ENCODE peak calls at places on chromosome 1, in ten cellular contexts. One of them, this sample, is unnamed.

GRCh38 chr1:99608058-99608457 is 37.9 kb upstream of the PALMD start:
- DNase-seq in OCI-LY7: no peak
- DNase-seq in cardiac muscle cell: no peak
- DNase-seq in astrocyte: no peak
- DNase-seq in heart right ventricle: no peak
- DNase-seq in left ventricle myocardium inferior: no peak
- DNase-seq in CD4-positive, CD25-positive, alpha-beta regulatory T cell: no peak
- DNase-seq in ovary: no peak
- DNase-seq in tibial artery: no peak
- DNase-seq in breast epithelium: no peak
- DNase-seq in this sample: no peak

GRCh38 chr1:15526021-15526489 is 593 bp upstream of the DNAJC16 start:
- DNase-seq in cardiac muscle cell: no peak
- DNase-seq in tibial artery: peak; percentile 33
- DNase-seq in CD4-positive, CD25-positive, alpha-beta regulatory T cell: no peak
- DNase-seq in ovary: peak; percentile 61
- DNase-seq in heart right ventricle: no peak
- DNase-seq in astrocyte: no peak
- DNase-seq in OCI-LY7: peak; percentile 15
- DNase-seq in left ventricle myocardium inferior: no peak
- DNase-seq in breast epithelium: no peak
- DNase-seq in this sample: no peak

GRCh38 chr1:180270767-180271639 is 40.9 kb downstream of the LHX4 start:
- DNase-seq in cardiac muscle cell: peak; percentile 89
- DNase-seq in breast epithelium: no peak
- DNase-seq in heart right ventricle: no peak
- DNase-seq in CD4-positive, CD25-positive, alpha-beta regulatory T cell: no peak
- DNase-seq in tibial artery: no peak
- DNase-seq in OCI-LY7: no peak
- DNase-seq in astrocyte: peak; percentile 81
- DNase-seq in left ventricle myocardium inferior: no peak
- DNase-seq in ovary: no peak
- DNase-seq in this sample: peak; percentile 88

GRCh38 chr1:35319988-35320713 is 51.6 kb downstream of the ZMYM4 start:
- DNase-seq in cardiac muscle cell: peak; percentile 76
- DNase-seq in heart right ventricle: no peak
- DNase-seq in breast epithelium: no peak
- DNase-seq in tibial artery: no peak
- DNase-seq in OCI-LY7: no peak
- DNase-seq in ovary: no peak
- DNase-seq in astrocyte: peak; percentile 74
- DNase-seq in CD4-positive, CD25-positive, alpha-beta regulatory T cell: no peak
- DNase-seq in left ventricle myocardium inferior: peak; percentile 51
- DNase-seq in this sample: no peak

GRCh38 chr1:117857434-117857833 is 72.0 kb downstream of the GDAP2 start:
- DNase-seq in heart right ventricle: no peak
- DNase-seq in left ventricle myocardium inferior: no peak
- DNase-seq in cardiac muscle cell: peak; percentile 6
- DNase-seq in astrocyte: no peak
- DNase-seq in OCI-LY7: no peak
- DNase-seq in breast epithelium: no peak
- DNase-seq in tibial artery: no peak
- DNase-seq in ovary: no peak
- DNase-seq in CD4-positive, CD25-positive, alpha-beta regulatory T cell: no peak
- DNase-seq in this sample: peak; percentile 37

GRCh38 chr1:228358764-228359612 is 47.6 kb downstream of the TRIM11 start:
- DNase-seq in tibial artery: no peak
- DNase-seq in cardiac muscle cell: no peak
- DNase-seq in left ventricle myocardium inferior: no peak
- DNase-seq in CD4-positive, CD25-positive, alpha-beta regulatory T cell: no peak
- DNase-seq in breast epithelium: no peak
- DNase-seq in ovary: no peak
- DNase-seq in astrocyte: no peak
- DNase-seq in OCI-LY7: no peak
- DNase-seq in heart right ventricle: peak; percentile 30
- DNase-seq in this sample: no peak

GRCh38 chr1:2624735-2625300 is 8.0 kb downstream of the MMEL1 start:
- DNase-seq in left ventricle myocardium inferior: no peak
- DNase-seq in OCI-LY7: no peak
- DNase-seq in CD4-positive, CD25-positive, alpha-beta regulatory T cell: no peak
- DNase-seq in ovary: no peak
- DNase-seq in tibial artery: no peak
- DNase-seq in breast epithelium: peak; percentile 34
- DNase-seq in heart right ventricle: no peak
- DNase-seq in cardiac muscle cell: no peak
- DNase-seq in astrocyte: no peak
- DNase-seq in this sample: no peak

GRCh38 chr1:87224209-87224608 is 104.5 kb upstream of the LMO4 start:
- DNase-seq in ovary: no peak
- DNase-seq in CD4-positive, CD25-positive, alpha-beta regulatory T cell: no peak
- DNase-seq in heart right ventricle: no peak
- DNase-seq in breast epithelium: no peak
- DNase-seq in left ventricle myocardium inferior: no peak
- DNase-seq in OCI-LY7: no peak
- DNase-seq in astrocyte: peak; percentile 100
- DNase-seq in tibial artery: no peak
- DNase-seq in cardiac muscle cell: peak; percentile 89
- DNase-seq in this sample: no peak

GRCh38 chr1:233254039-233254362 is 41.5 kb downstream of the PCNX2 start:
- DNase-seq in tibial artery: no peak
- DNase-seq in astrocyte: no peak
- DNase-seq in breast epithelium: no peak
- DNase-seq in cardiac muscle cell: no peak
- DNase-seq in heart right ventricle: no peak
- DNase-seq in ovary: no peak
- DNase-seq in left ventricle myocardium inferior: no peak
- DNase-seq in CD4-positive, CD25-positive, alpha-beta regulatory T cell: no peak
- DNase-seq in OCI-LY7: no peak
- DNase-seq in this sample: no peak

GRCh38 chr1:111234866-111235265 is 7.4 kb downstream of the CHI3L2 start:
- DNase-seq in CD4-positive, CD25-positive, alpha-beta regulatory T cell: no peak
- DNase-seq in left ventricle myocardium inferior: no peak
- DNase-seq in tibial artery: no peak
- DNase-seq in breast epithelium: no peak
- DNase-seq in OCI-LY7: no peak
- DNase-seq in astrocyte: peak; percentile 70
- DNase-seq in heart right ventricle: no peak
- DNase-seq in cardiac muscle cell: no peak
- DNase-seq in ovary: no peak
- DNase-seq in this sample: no peak

GRCh38 chr1:205268846-205269680 is 41.3 kb downstream of the TMCC2 start:
- DNase-seq in breast epithelium: no peak
- DNase-seq in tibial artery: no peak
- DNase-seq in left ventricle myocardium inferior: no peak
- DNase-seq in CD4-positive, CD25-positive, alpha-beta regulatory T cell: no peak
- DNase-seq in astrocyte: no peak
- DNase-seq in OCI-LY7: no peak
- DNase-seq in cardiac muscle cell: no peak
- DNase-seq in heart right ventricle: no peak
- DNase-seq in ovary: no peak
- DNase-seq in this sample: no peak
- H3K27ac ChIP-seq in breast epithelium: no peak overlapping the region
- H3K27ac ChIP-seq in tibial artery: no peak overlapping the region
- H3K27ac ChIP-seq in left ventricle myocardium inferior: no peak overlapping the region
- H3K27ac ChIP-seq in CD4-positive, CD25-positive, alpha-beta regulatory T cell: no peak overlapping the region
- H3K27ac ChIP-seq in astrocyte: no peak overlapping the region
- H3K27ac ChIP-seq in OCI-LY7: no peak overlapping the region
- H3K27ac ChIP-seq in cardiac muscle cell: no peak overlapping the region
- H3K27ac ChIP-seq in heart right ventricle: no peak overlapping the region
- H3K27ac ChIP-seq in ovary: no peak overlapping the region
- H3K27ac ChIP-seq in this sample: no peak overlapping the region

DNA sequence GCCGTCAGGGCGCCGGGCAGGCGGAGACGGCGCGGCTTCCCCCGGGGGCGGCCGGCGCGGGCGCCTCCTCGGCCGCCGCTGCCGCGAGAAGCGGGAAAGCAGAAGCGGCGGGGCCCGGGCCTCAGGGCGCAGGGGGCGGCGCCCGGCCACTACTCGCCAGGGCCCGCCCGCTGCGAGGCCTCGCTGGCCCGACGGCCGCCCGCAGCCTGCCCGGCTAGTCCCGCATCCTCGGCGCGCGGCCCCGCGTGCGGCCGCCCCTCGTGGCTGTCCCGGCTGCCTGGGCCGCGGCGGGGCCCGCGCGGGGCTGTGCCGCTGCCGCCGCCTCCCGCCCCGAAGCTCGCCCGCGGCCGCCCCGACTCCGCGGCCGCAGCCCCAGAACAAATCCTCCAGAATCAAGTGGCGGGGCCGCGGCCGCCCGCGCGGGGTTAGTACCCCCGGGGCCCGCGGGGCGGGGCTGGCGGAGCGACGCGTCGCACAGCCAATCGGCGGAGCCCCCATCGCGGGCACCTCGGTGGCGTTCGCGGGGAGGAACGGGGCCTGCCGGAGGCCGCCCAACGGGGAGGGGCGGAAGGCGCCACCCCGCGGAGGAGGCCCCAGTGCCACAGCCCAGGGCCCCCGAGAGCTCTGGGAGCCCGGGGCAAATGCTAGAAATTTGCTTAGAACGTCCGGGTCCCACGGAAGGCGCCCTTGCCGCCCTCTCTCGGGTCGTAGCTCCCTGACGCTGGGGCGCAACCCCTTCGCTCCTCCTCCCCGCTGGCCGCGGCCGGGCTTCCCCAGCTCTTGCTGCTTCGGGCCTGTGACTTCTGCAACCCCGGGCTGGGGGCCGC is at the start of gene RUNX3:
- DNase-seq in left ventricle myocardium inferior: peak; percentile 54
- DNase-seq in astrocyte: no peak
- DNase-seq in ovary: no peak
- DNase-seq in heart right ventricle: peak; percentile 70
- DNase-seq in breast epithelium: no peak
- DNase-seq in OCI-LY7: peak; percentile 97
- DNase-seq in tibial artery: peak; percentile 45
- DNase-seq in cardiac muscle cell: no peak
- DNase-seq in CD4-positive, CD25-positive, alpha-beta regulatory T cell: peak; percentile 97
- DNase-seq in this sample: peak; percentile 49
- H3K4me3 ChIP-seq in left ventricle myocardium inferior: peak within 1 kb of the TSS; percentile 52
- H3K4me3 ChIP-seq in astrocyte: no peak within 1 kb of the TSS
- H3K4me3 ChIP-seq in ovary: peak within 1 kb of the TSS; percentile 8
- H3K4me3 ChIP-seq in heart right ventricle: peak within 1 kb of the TSS; percentile 22
- H3K4me3 ChIP-seq in breast epithelium: peak within 1 kb of the TSS; percentile 31
- H3K4me3 ChIP-seq in OCI-LY7: peak within 1 kb of the TSS; percentile 91
- H3K4me3 ChIP-seq in tibial artery: peak within 1 kb of the TSS; percentile 43
- H3K4me3 ChIP-seq in cardiac muscle cell: peak within 1 kb of the TSS; percentile 8
- H3K4me3 ChIP-seq in CD4-positive, CD25-positive, alpha-beta regulatory T cell: peak within 1 kb of the TSS; percentile 99
- H3K4me3 ChIP-seq in this sample: peak within 1 kb of the TSS; percentile 65

GRCh38 chr1:234529095-234529494 is 50.1 kb upstream of the TARBP1 start:
- DNase-seq in breast epithelium: no peak
- DNase-seq in astrocyte: no peak
- DNase-seq in OCI-LY7: no peak
- DNase-seq in CD4-positive, CD25-positive, alpha-beta regulatory T cell: no peak
- DNase-seq in cardiac muscle cell: no peak
- DNase-seq in ovary: no peak
- DNase-seq in left ventricle myocardium inferior: no peak
- DNase-seq in tibial artery: no peak
- DNase-seq in heart right ventricle: no peak
- DNase-seq in this sample: no peak

GRCh38 chr1:234525156-234525774 is 46.3 kb upstream of the TARBP1 start:
- DNase-seq in heart right ventricle: no peak
- DNase-seq in CD4-positive, CD25-positive, alpha-beta regulatory T cell: no peak
- DNase-seq in ovary: no peak
- DNase-seq in breast epithelium: no peak
- DNase-seq in cardiac muscle cell: no peak
- DNase-seq in left ventricle myocardium inferior: no peak
- DNase-seq in tibial artery: no peak
- DNase-seq in astrocyte: no peak
- DNase-seq in OCI-LY7: peak; percentile 32
- DNase-seq in this sample: no peak

GRCh38 chr1:234528073-234528865 is 49.3 kb upstream of the TARBP1 start:
- DNase-seq in left ventricle myocardium inferior: peak; percentile 52
- DNase-seq in astrocyte: no peak
- DNase-seq in OCI-LY7: no peak
- DNase-seq in ovary: no peak
- DNase-seq in tibial artery: no peak
- DNase-seq in heart right ventricle: peak; percentile 44
- DNase-seq in cardiac muscle cell: peak; percentile 45
- DNase-seq in CD4-positive, CD25-positive, alpha-beta regulatory T cell: no peak
- DNase-seq in breast epithelium: no peak
- DNase-seq in this sample: peak; percentile 51

GRCh38 chr1:234529661-234530237 is 50.8 kb upstream of the TARBP1 start:
- DNase-seq in cardiac muscle cell: no peak
- DNase-seq in ovary: no peak
- DNase-seq in left ventricle myocardium inferior: no peak
- DNase-seq in heart right ventricle: no peak
- DNase-seq in astrocyte: peak; percentile 66
- DNase-seq in OCI-LY7: no peak
- DNase-seq in tibial artery: no peak
- DNase-seq in breast epithelium: no peak
- DNase-seq in CD4-positive, CD25-positive, alpha-beta regulatory T cell: peak; percentile 11
- DNase-seq in this sample: no peak

GRCh38 chr1:234527346-234527745 is 48.4 kb upstream of the TARBP1 start:
- DNase-seq in astrocyte: no peak
- DNase-seq in CD4-positive, CD25-positive, alpha-beta regulatory T cell: no peak
- DNase-seq in tibial artery: no peak
- DNase-seq in ovary: no peak
- DNase-seq in heart right ventricle: no peak
- DNase-seq in OCI-LY7: no peak
- DNase-seq in left ventricle myocardium inferior: no peak
- DNase-seq in breast epithelium: no peak
- DNase-seq in cardiac muscle cell: no peak
- DNase-seq in this sample: no peak
- H3K4me1 ChIP-seq in astrocyte: peaks cover 39% of the 10 kb centered on the region
- H3K4me1 ChIP-seq in CD4-positive, CD25-positive, alpha-beta regulatory T cell: peaks cover 5% of the 10 kb centered on the region
- H3K4me1 ChIP-seq in tibial artery: peaks cover 44% of the 10 kb centered on the region
- H3K4me1 ChIP-seq in ovary: peaks cover 20% of the 10 kb centered on the region
- H3K4me1 ChIP-seq in heart right ventricle: peaks cover 90% of the 10 kb centered on the region
- H3K4me1 ChIP-seq in OCI-LY7: peaks cover 53% of the 10 kb centered on the region
- H3K4me1 ChIP-seq in left ventricle myocardium inferior: peaks cover 83% of the 10 kb centered on the region
- H3K4me1 ChIP-seq in breast epithelium: peaks cover 23% of the 10 kb centered on the region
- H3K4me1 ChIP-seq in cardiac muscle cell: peaks cover 40% of the 10 kb centered on the region
- H3K4me1 ChIP-seq in this sample: peaks cover 3% of the 10 kb centered on the region

DNA sequence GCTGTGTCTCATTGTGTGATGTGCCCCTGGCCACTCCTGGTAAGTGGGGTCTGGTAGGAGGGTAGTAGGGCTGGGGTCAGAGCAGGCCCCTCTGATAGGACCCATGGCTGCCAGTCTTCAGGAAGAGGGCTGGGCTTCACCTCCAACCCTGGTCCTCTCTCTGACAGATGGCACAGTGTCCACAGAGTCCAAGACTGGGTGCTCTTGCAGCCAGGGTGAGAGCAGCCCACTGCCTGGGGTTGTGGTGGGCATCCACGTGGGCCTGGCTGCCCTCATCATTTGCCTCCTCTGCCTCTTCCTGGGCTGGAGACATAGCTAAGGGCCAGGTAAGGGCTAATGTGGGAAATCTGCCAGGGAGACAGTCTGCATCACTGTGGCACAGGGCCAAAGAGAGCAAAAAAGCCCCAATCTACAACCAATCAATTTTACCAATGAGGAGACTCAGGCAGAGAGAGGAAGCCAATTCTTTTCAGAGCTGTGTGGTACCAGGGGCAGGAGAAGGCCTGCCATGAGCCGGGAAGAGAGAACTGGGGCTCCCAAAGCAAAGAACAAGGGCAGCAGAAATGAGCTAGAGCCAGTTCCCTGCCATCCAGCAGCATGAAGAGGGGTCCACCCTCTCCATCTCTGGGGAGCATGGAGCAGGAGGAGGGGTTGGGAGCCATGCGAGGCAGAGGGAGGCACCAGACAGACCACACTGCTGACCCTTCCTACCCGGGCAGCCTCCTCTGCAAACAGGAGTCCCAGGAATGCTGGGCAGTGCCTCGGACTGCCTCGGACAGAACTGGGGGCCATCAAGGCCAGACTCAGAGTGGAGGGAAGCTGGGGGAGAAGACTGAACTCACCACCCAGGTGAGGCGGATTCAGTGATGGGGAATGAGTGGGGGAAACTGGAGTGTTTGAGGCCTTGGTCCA is 26.8 kb downstream of the SLC27A3 start:
- DNase-seq in heart right ventricle: no peak
- DNase-seq in tibial artery: peak; percentile 8
- DNase-seq in left ventricle myocardium inferior: no peak
- DNase-seq in OCI-LY7: no peak
- DNase-seq in breast epithelium: no peak
- DNase-seq in ovary: peak; percentile 13
- DNase-seq in cardiac muscle cell: no peak
- DNase-seq in astrocyte: no peak
- DNase-seq in CD4-positive, CD25-positive, alpha-beta regulatory T cell: no peak
- DNase-seq in this sample: no peak
- H3K27ac ChIP-seq in heart right ventricle: no peak overlapping the region
- H3K27ac ChIP-seq in tibial artery: no peak overlapping the region
- H3K27ac ChIP-seq in left ventricle myocardium inferior: no peak overlapping the region
- H3K27ac ChIP-seq in OCI-LY7: no peak overlapping the region
- H3K27ac ChIP-seq in breast epithelium: no peak overlapping the region
- H3K27ac ChIP-seq in ovary: no peak overlapping the region
- H3K27ac ChIP-seq in cardiac muscle cell: no peak overlapping the region
- H3K27ac ChIP-seq in astrocyte: no peak overlapping the region
- H3K27ac ChIP-seq in CD4-positive, CD25-positive, alpha-beta regulatory T cell: no peak overlapping the region
- H3K27ac ChIP-seq in this sample: no peak overlapping the region